ENCODE peak calls at places on chromosomes 3 and 15, in four cellular contexts. P is mammary epithelial cell, L is GM06990, Y is NB4. N is an unnamed sample.

GRCh38 chr3:150059729-150060128 is 89.0 kb upstream of the PFN2 start:
- DNase-seq in Y (no peak), P (no peak), L (no peak), N (no peak)

GRCh38 chr3:195866686-195867511 is 41.5 kb downstream of the TNK2 start:
- DNase-seq in Y (no peak), L (no peak), P (no peak), N (no peak)

GRCh38 chr15:74399511-74400312 is 32.3 kb upstream of the CYP11A1 start:
- DNase-seq in Y (peak), P (peak), L (peak), N (no peak)

GRCh38 chr3:111668912-111669488 is 73.9 kb upstream of the ZBED2 start:
- DNase-seq in Y (peak), P (peak), L (no peak), N (peak)

GRCh38 chr3:171690291-171690690 is 120.0 kb downstream of the PLD1 start:
- DNase-seq in P (no peak), Y (peak), L (no peak), N (no peak)

GRCh38 chr3:53258600-53259426 is 3.0 kb upstream of the TKT start:
- DNase-seq in Y (no peak), L (no peak), P (no peak), N (no peak)

GRCh38 chr3:190323241-190323617 is 983 bp upstream of the CLDN1 start:
- DNase-seq in Y (no peak), L (no peak), P (no peak), N (no peak)

GRCh38 chr3:186361612-186362408 is at the start of gene DGKG:
- DNase-seq in Y (peak), P (peak), L (peak), N (no peak)

GRCh38 chr15:75058127-75058905 is 34.9 kb downstream of the PPCDC start:
- DNase-seq in Y (peak), P (no peak), L (no peak), N (no peak)

GRCh38 chr3:125121246-125122010 is 65.6 kb upstream of the HEG1 start:
- DNase-seq in Y (no peak), L (no peak), P (no peak), N (no peak)

GRCh38 chr3:146679995-146680394 is 74.8 kb upstream of the PLSCR5 start:
- DNase-seq in L (no peak), P (no peak), Y (no peak), N (no peak)

GRCh38 chr3:197372076-197372661 is 73.8 kb upstream of the DLG1 start:
- DNase-seq in P (peak), L (no peak), Y (no peak), N (peak)

GRCh38 chr15:64205202-64205601 is 42.4 kb upstream of the PPIB start:
- DNase-seq in L (no peak), P (no peak), Y (no peak), N (no peak)

GRCh38 chr15:101210466-101210865 is 41.4 kb downstream of the CHSY1 start:
- DNase-seq in P (no peak), Y (peak), L (no peak), N (no peak)

GRCh38 chr15:76191539-76192244 is 119.6 kb downstream of the ETFA start:
- DNase-seq in P (no peak), L (peak), Y (no peak), N (no peak)

GRCh38 chr15:63057454-63058335 is 15.1 kb downstream of the TPM1 start:
- DNase-seq in P (no peak), L (no peak), Y (no peak), N (no peak)

GRCh38 chr15:66040211-66040892 is 171.1 kb downstream of the RAB11A start:
- DNase-seq in P (no peak), L (no peak), Y (no peak), N (no peak)

GRCh38 chr3:29978036-29978435 is 628.4 kb upstream of the TGFBR2 start:
- DNase-seq in P (peak), Y (no peak), L (no peak), N (no peak)
- TF ChIP-seq CTCF in P (no peak), Y (no peak), L (no peak), N (no peak)

GRCh38 chr3:71503525-71504249 is 79.8 kb downstream of the FOXP1 start:
- DNase-seq in Y (no peak), P (peak), L (no peak), N (no peak)
- H3K4me3 ChIP-seq in Y (no peak), P (peak), L (no peak), N (peak)

GRCh38 chr3:43638594-43639447 is 17.0 kb upstream of the ANO10 start:
- DNase-seq in L (no peak), P (peak), Y (peak), N (no peak)
- TF ChIP-seq CTCF in L (peak), P (peak), Y (peak), N (peak)

DNA sequence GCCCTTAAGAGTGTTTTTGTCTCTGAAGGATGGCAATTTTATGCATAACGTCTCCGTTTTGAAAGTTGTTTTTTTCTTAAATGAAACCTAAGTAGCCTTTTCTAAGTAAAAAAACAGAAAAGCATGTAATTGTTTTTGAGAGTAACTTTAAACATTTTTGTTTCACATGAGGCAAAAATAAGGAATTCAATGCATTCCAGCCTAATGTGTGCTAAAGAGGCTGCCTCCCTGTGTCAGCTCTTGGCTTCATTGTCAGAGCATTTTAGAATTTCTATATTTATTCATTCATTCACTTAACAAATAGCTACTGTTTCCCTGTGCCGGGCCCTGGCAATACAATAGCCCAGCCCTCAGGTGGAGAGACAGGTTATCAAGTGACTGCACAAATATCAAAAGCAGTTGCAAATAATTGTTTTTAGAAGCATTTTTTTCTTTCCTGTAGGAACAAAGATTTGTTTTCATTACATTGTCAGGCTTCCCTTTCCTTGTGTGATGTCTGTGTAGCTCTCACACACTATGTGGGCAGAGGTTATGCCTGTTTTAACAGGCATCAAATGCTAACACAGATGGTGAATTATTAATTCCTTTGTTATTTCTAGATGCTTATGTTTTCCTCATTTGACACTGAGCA is 81.9 kb downstream of the CCK start:
- DNase-seq in L (no peak), P (peak), Y (no peak), N (no peak)
- H3K4me3 ChIP-seq in L (no peak), P (no peak), Y (no peak), N (no peak)

GRCh38 chr15:70505411-70505919 is 257.9 kb downstream of the UACA start:
- DNase-seq in L (peak), Y (peak), P (peak), N (no peak)
- TF ChIP-seq CTCF in L (no peak), Y (no peak), P (no peak), N (no peak)

GRCh38 chr15:96360581-96361308 is 30.2 kb downstream of the NR2F2 start:
- DNase-seq in L (no peak), P (no peak), Y (no peak), N (no peak)
- H3K4me3 ChIP-seq in L (no peak), P (no peak), Y (no peak), N (peak)

DNA sequence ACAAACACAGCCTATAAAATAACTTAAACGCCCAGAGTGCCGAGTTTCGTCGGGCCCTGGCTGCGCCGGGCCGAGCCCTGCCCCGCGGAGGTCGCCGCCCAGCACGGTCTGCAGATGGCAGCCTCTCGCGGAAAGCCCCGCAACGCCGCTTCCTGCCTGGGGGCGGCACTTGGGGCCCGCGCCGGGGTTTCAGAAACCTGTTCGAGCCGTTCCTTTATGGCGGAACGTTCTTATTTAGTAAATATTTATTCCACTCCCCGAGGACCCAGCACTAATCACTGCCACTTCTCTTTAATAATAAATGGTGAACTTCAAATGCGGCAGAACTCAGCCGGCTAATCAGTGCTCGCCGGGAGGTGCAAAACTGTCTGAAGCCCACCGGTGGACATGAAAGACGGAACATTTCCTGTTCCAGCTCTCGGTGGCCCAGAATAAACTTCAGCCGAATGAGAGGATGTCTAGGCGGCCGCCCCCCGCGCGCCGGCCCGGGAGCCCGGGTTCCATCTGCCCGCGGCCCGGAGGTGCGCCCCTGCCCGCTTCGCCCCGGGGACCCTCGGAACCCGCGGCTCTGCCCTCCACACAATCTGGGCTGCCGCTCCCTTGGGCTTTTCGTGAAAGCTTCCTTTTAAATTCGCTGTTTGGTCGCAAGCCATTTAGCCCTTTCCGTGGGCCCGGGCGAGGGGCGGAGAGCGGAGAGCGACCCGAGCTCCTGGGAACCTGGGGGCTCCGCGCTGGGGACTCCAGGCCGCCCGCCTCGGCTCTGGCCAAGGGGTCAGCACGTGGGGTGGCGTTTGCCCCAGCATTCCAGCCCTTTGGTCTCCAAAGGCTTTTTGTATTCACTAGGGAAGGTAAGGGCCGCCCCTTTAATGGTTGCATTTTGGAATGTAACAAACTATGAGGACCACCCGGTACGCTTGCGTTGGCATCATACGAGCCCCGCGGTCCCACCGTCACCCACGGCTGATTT is 110.8 kb upstream of the ATP11B start:
- DNase-seq in P (peak), L (peak), Y (peak), N (no peak)
- TF ChIP-seq CTCF in P (peak), L (peak), Y (peak), N (no peak)

N was measured in HFF-Myc.